ENCODE peak calls at places on chromosomes 2 and 18, in six cellular contexts. M is NCI-H2171 treated with DMSO at 0.1 percent for 48 hours; F is H54; C is CD4-positive, alpha-beta T cell; L is A549; I is iris pigment epithelial cell. B is an unnamed sample.

GRCh38 chr18:72866901-72867701 is 686 bp downstream of the NETO1 start:
- DNase-seq in M (no peak), F (no peak), C (no peak), L (no peak), I (no peak), B (no peak)

GRCh38 chr2:203225423-203226039 is 13.3 kb upstream of the CYP20A1 start:
- DNase-seq in M (peak), F (no peak), C (peak), L (peak), I (peak), B (peak)

GRCh38 chr18:45324489-45325111 is 290.7 kb upstream of the SLC14A2 start:
- DNase-seq in M (peak), F (no peak), C (no peak), L (no peak), I (peak), B (no peak)

GRCh38 chr2:100453853-100454252 is 16.4 kb upstream of the NMS start:
- DNase-seq in M (no peak), F (no peak), C (no peak), L (no peak), I (no peak), B (no peak)

GRCh38 chr2:161384864-161385263 is 31.2 kb upstream of the TBR1 start:
- DNase-seq in M (no peak), F (no peak), C (no peak), L (no peak), I (no peak), B (no peak)

GRCh38 chr2:183034806-183035205 is 3.5 kb downstream of the NCKAP1 start:
- DNase-seq in M (no peak), F (no peak), C (no peak), L (no peak), I (peak), B (no peak)

GRCh38 chr2:231321556-231322334 is 73.8 kb upstream of the B3GNT7 start:
- DNase-seq in M (no peak), F (no peak), C (no peak), L (no peak), I (no peak), B (no peak)

GRCh38 chr18:23710068-23710527 is 20.8 kb downstream of the LAMA3 start:
- DNase-seq in M (no peak), F (no peak), C (no peak), L (peak), I (peak), B (peak)

GRCh38 chr2:70767094-70767698 is 804 bp downstream of the ADD2 start:
- DNase-seq in M (peak), F (peak), C (no peak), L (peak), I (no peak), B (peak)

GRCh38 chr2:314561-315336 is 26.9 kb upstream of the ALKAL2 start:
- DNase-seq in M (no peak), F (no peak), C (no peak), L (no peak), I (no peak), B (no peak)

GRCh38 chr2:104853401-104853925 is 452 bp upstream of the POU3F3 start:
- DNase-seq in M (no peak), F (no peak), C (no peak), L (no peak), I (no peak), B (no peak)

GRCh38 chr2:201135396-201135795 is 19.4 kb downstream of the CFLAR start:
- DNase-seq in M (no peak), F (no peak), C (no peak), L (no peak), I (no peak), B (no peak)

GRCh38 chr2:33013684-33014110 is 66.9 kb downstream of the LTBP1 start:
- DNase-seq in M (peak), F (no peak), C (no peak), L (no peak), I (peak), B (no peak)

GRCh38 chr18:72692086-72692485 is 147.9 kb upstream of the CBLN2 start:
- DNase-seq in M (no peak), F (no peak), C (no peak), L (no peak), I (no peak), B (no peak)

GRCh38 chr2:160293401-160293911 is 93.4 kb upstream of the ITGB6 start:
- DNase-seq in M (no peak), F (no peak), C (no peak), L (peak), I (peak), B (no peak)

GRCh38 chr2:24164416-24164973 is 10.4 kb upstream of the FAM228A start:
- DNase-seq in M (peak), F (no peak), C (peak), L (peak), I (peak), B (peak)

GRCh38 chr2:216621292-216621691 is 11.9 kb upstream of the IGFBP2 start:
- DNase-seq in M (peak), F (no peak), C (no peak), L (no peak), I (no peak), B (no peak)

GRCh38 chr18:48740068-48740440 is 201.2 kb downstream of the CTIF start:
- DNase-seq in M (no peak), F (no peak), C (no peak), L (no peak), I (no peak), B (no peak)

GRCh38 chr2:20737505-20737904 is 70.6 kb downstream of the GDF7 start:
- DNase-seq in M (no peak), F (no peak), C (no peak), L (no peak), I (no peak), B (no peak)

B was measured in RPMI8226.